ENCODE peak calls at places on chromosome 11, in ten cellular contexts. E, K, C, Z, T, L, F, P, X and A are unnamed samples.

GRCh38 chr11:45280449-45280848 is 5.7 kb downstream of the SYT13 start:
- DNase-seq in E (no peak), K (no peak), C (no peak), Z (peak), T (peak), L (no peak), F (no peak), P (no peak), X (no peak), A (no peak)

GRCh38 chr11:96154802-96155520 is 188.0 kb downstream of the MAML2 start:
- DNase-seq in E (no peak), K (no peak), C (no peak), Z (peak), T (peak), L (no peak), F (no peak), P (peak), X (no peak), A (no peak)

GRCh38 chr11:70900540-70900939 is 351.8 kb downstream of the SHANK2 start:
- DNase-seq in E (no peak), K (no peak), C (peak), Z (no peak), T (no peak), L (no peak), F (no peak), P (no peak), X (no peak), A (no peak)

GRCh38 chr11:102085864-102086551 is 24.2 kb upstream of the YAP1 start:
- DNase-seq in E (no peak), K (peak), C (no peak), Z (peak), T (no peak), L (no peak), F (peak), P (no peak), X (no peak), A (no peak)

GRCh38 chr11:41309716-41310115 is 149.7 kb downstream of the LRRC4C start:
- DNase-seq in E (no peak), K (no peak), C (no peak), Z (no peak), T (no peak), L (peak), F (no peak), P (no peak), X (peak), A (no peak)

GRCh38 chr11:9688716-9689511 is 25.0 kb downstream of the SWAP70 start:
- DNase-seq in E (no peak), K (peak), C (no peak), Z (peak), T (peak), L (no peak), F (no peak), P (peak), X (no peak), A (no peak)

GRCh38 chr11:59158206-59159068 is 13.5 kb upstream of the DTX4 start:
- DNase-seq in E (peak), K (peak), C (no peak), Z (peak), T (peak), L (peak), F (peak), P (peak), X (peak), A (peak)

GRCh38 chr11:57303990-57304579 is 20.7 kb downstream of the TNKS1BP1 start:
- DNase-seq in E (no peak), K (peak), C (no peak), Z (peak), T (no peak), L (no peak), F (no peak), P (peak), X (no peak), A (peak)

GRCh38 chr11:100632970-100633452 is 54.1 kb upstream of the ARHGAP42 start:
- DNase-seq in E (no peak), K (no peak), C (peak), Z (peak), T (peak), L (no peak), F (peak), P (peak), X (no peak), A (no peak)

GRCh38 chr11:94171693-94172440 is 43.2 kb downstream of the PANX1 start:
- DNase-seq in E (peak), K (peak), C (no peak), Z (peak), T (peak), L (peak), F (peak), P (peak), X (peak), A (peak)

GRCh38 chr11:19524171-19524671 is 188.4 kb upstream of the NAV2 start:
- DNase-seq in E (no peak), K (no peak), C (no peak), Z (peak), T (peak), L (no peak), F (peak), P (peak), X (peak), A (no peak)

GRCh38 chr11:86459682-86460460 is 85.2 kb downstream of the CCDC81 start:
- DNase-seq in E (no peak), K (peak), C (no peak), Z (peak), T (peak), L (no peak), F (peak), P (peak), X (peak), A (no peak)

GRCh38 chr11:12764187-12764914 is 90.1 kb downstream of the TEAD1 start:
- DNase-seq in E (no peak), K (no peak), C (no peak), Z (no peak), T (no peak), L (no peak), F (no peak), P (no peak), X (no peak), A (no peak)